ENCODE peak calls at places on chromosomes 13 and 19, in seven cellular contexts. S is neuronal stem cell, O is H9, F is IMR-90, M is mesendoderm, G is H1, Q is trophoblast cell. D is an unnamed sample.

GRCh38 chr13:45658586-45659235 is 43.2 kb upstream of the ERICH6B start:
- DNase-seq in S (no peak), Q (peak; percentile 90), F (peak; percentile 62), O (no peak), G (no peak), M (no peak), D (no peak)

GRCh38 chr13:96003304-96003703 is 49.9 kb downstream of the UGGT2 start:
- DNase-seq in Q (no peak), G (no peak), O (no peak), M (peak; percentile 67), F (no peak), S (no peak), D (peak; percentile 13)

GRCh38 chr13:23796546-23796945 is 92.7 kb downstream of the MIPEP start:
- DNase-seq in Q (no peak), S (no peak), G (no peak), F (peak; percentile 49), O (no peak), M (no peak), D (peak; percentile 58)

GRCh38 chr19:5452594-5453565 is 2.3 kb upstream of the ZNRF4 start:
- DNase-seq in O (no peak), M (peak; percentile 31), F (peak; percentile 20), Q (peak; percentile 36), G (no peak), S (no peak), D (peak; percentile 5)

GRCh38 chr13:53749306-53749705 is 720.7 kb downstream of the OLFM4 start:
- DNase-seq in M (no peak), O (no peak), F (no peak), Q (no peak), G (no peak), S (no peak), D (no peak)

GRCh38 chr19:409515-410242 is 732 bp upstream of the C2CD4C start:
- DNase-seq in Q (no peak), G (no peak), S (no peak), O (no peak), M (peak; percentile 32), F (no peak), D (peak; percentile 25)

GRCh38 chr19:41335467-41335866 is 18.3 kb downstream of the TGFB1 start:
- DNase-seq in G (no peak), S (no peak), O (no peak), Q (peak; percentile 27), F (no peak), M (no peak), D (no peak)

GRCh38 chr19:7534531-7534980 is 961 bp upstream of the PNPLA6 start:
- DNase-seq in G (peak; percentile 47), O (peak; percentile 85), S (peak; percentile 83), F (peak; percentile 87), Q (peak; percentile 44), M (peak; percentile 90), D (peak; percentile 98)

GRCh38 chr13:112900691-112901091 is 68.3 kb upstream of the MCF2L start:
- DNase-seq in M (no peak), S (no peak), G (no peak), Q (no peak), O (peak; percentile 29), F (no peak), D (no peak)

GRCh38 chr19:58067240-58067912 is 8.3 kb downstream of the ZNF135 start:
- DNase-seq in F (no peak), G (no peak), S (no peak), O (no peak), M (peak; percentile 49), Q (no peak), D (peak; percentile 2)

GRCh38 chr13:79457948-79458347 is 23.0 kb upstream of the NDFIP2 start:
- DNase-seq in O (no peak), Q (peak; percentile 75), M (peak; percentile 82), F (peak; percentile 91), S (no peak), G (no peak), D (peak; percentile 91)

GRCh38 chr19:40741527-40742390 is 8.5 kb downstream of the ACTMAP start:
- DNase-seq in F (no peak), O (no peak), Q (no peak), G (no peak), S (no peak), M (peak; percentile 13), D (no peak)

GRCh38 chr19:34938886-34939285 is 12.2 kb downstream of the ZNF30 start:
- DNase-seq in O (no peak), Q (no peak), M (no peak), S (no peak), F (no peak), G (no peak), D (no peak)

GRCh38 chr13:23771966-23772365 is 117.2 kb downstream of the MIPEP start:
- DNase-seq in M (no peak), O (no peak), S (no peak), F (no peak), G (no peak), Q (peak; percentile 87), D (no peak)

GRCh38 chr13:82615043-82615442 is 1267.2 kb downstream of the SLITRK1 start:
- DNase-seq in O (no peak), S (no peak), M (no peak), Q (no peak), G (no peak), F (no peak), D (no peak)

GRCh38 chr13:89923731-89924130 is 1423.8 kb upstream of the MIR17HG start:
- DNase-seq in M (no peak), Q (no peak), S (no peak), O (no peak), F (peak; percentile 0), G (no peak), D (peak; percentile 75)

GRCh38 chr13:31090096-31090495 is 71.6 kb downstream of the HSPH1 start:
- DNase-seq in O (no peak), F (no peak), S (no peak), G (no peak), Q (no peak), M (no peak), D (no peak)

GRCh38 chr13:98390086-98390697 is 186.7 kb downstream of the STK24 start:
- DNase-seq in O (no peak), S (no peak), Q (no peak), M (no peak), G (no peak), F (peak; percentile 20), D (peak; percentile 56)

GRCh38 chr13:113042456-113042855 is 63.1 kb upstream of the F7 start:
- DNase-seq in Q (no peak), G (no peak), O (no peak), F (no peak), S (no peak), M (no peak), D (no peak)

GRCh38 chr19:46088101-46088500 is 36.4 kb downstream of the IGFL3 start:
- DNase-seq in O (no peak), G (no peak), F (no peak), Q (no peak), M (no peak), S (no peak), D (no peak)

GRCh38 chr19:16540948-16541347 is 1.3 kb downstream of the CHERP start:
- DNase-seq in Q (no peak), F (no peak), M (no peak), S (no peak), O (no peak), G (no peak), D (no peak)

GRCh38 chr19:41540041-41540695 is 35.8 kb upstream of the CEACAM21 start:
- DNase-seq in M (peak; percentile 48), Q (peak; percentile 26), G (no peak), S (no peak), F (no peak), O (no peak), D (peak; percentile 49)

GRCh38 chr13:96934889-96935490 is 59.3 kb downstream of the OXGR1 start:
- DNase-seq in O (no peak), F (no peak), M (no peak), G (no peak), Q (no peak), S (no peak), D (no peak)

GRCh38 chr13:40388617-40389016 is 277.8 kb downstream of the FOXO1 start:
- DNase-seq in G (no peak), M (no peak), O (no peak), Q (no peak), F (peak; percentile 3), S (no peak), D (peak; percentile 33)

GRCh38 chr13:111658150-111659100 is 338.0 kb downstream of the TEX29 start:
- DNase-seq in F (no peak), S (peak; percentile 76), O (peak; percentile 65), Q (no peak), M (peak; percentile 25), G (no peak), D (no peak)

DNA sequence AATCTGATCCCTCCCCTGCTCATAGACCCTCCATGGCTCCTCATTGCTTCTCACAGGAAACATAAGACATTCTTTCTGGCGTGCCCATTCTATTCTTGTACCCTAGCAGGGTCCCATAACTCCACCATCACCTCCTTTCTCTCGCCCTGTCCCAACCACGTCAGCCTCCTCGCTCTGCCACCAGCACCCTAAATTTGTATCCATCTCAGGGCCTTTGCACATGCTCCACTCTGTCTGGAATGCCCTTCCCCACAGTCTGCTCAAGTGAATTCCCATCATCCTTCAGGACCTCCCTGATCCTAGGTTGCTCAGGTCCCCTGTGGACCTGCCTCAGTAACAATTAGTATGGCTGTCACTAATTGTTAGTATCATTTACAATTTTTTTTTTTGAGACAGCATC is 10.5 kb downstream of the B3GNT3 start:
- DNase-seq in G (no peak), M (no peak), S (no peak), O (no peak), F (no peak), Q (no peak), D (no peak)
- H3K4me2 ChIP-seq in G (no peak overlapping the region), M (no peak overlapping the region), S (no peak overlapping the region), O (no peak overlapping the region), F (no peak overlapping the region), Q (no peak overlapping the region), D (no peak overlapping the region)

GRCh38 chr13:110498327-110498726 is 63.2 kb downstream of the RAB20 start:
- DNase-seq in O (no peak), F (peak; percentile 8), M (no peak), Q (peak; percentile 11), G (no peak), S (no peak), D (peak; percentile 58)
- H2BK120ac ChIP-seq in O (no peak overlapping the region), F (no peak overlapping the region), M (no peak overlapping the region), Q (no peak overlapping the region), G (no peak overlapping the region), S (no peak overlapping the region), D (no peak overlapping the region)

DNA sequence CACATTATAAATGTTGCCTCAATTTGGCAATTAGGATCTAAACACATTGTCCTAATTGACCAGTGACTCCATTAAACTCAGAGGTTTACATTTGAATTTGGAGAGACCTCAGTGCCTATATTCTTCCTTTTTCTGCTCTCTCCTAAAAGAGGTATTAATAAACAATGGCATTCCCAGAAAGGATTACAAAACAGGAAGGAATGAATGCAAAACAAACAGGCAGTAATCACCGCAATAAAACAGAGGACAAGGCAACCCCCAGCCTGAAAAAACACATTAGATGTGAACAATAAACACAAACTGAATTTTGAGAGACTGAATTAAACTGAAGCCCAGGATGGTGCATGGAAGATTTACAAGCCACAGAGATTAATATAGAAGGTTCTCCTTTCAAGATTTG is 503.2 kb downstream of the LIG4 start:
- DNase-seq in F (no peak), Q (no peak), O (no peak), M (no peak), G (no peak), S (no peak), D (peak; percentile 22)
- H3K4ac ChIP-seq in F (no peak overlapping the region), Q (no peak overlapping the region), O (no peak overlapping the region), M (no peak overlapping the region), G (no peak overlapping the region), S (no peak overlapping the region), D (no peak overlapping the region)

GRCh38 chr19:38402967-38403674 is at the start of gene FAM98C:
- DNase-seq in Q (peak; percentile 100), M (peak; percentile 99), S (peak; percentile 98), G (peak; percentile 94), O (peak; percentile 99), F (peak; percentile 92), D (peak; percentile 96)
- H3K4me2 ChIP-seq in Q (peak within 1 kb of the TSS; percentile 96), M (peak within 1 kb of the TSS; percentile 77), S (peak within 1 kb of the TSS; percentile 98), G (peak within 1 kb of the TSS; percentile 90), O (peak within 1 kb of the TSS; percentile 14), F (peak within 1 kb of the TSS; percentile 96), D (peak within 1 kb of the TSS; percentile 95)